ENCODE peak calls at places on chromosomes 7 and 10, in five cellular contexts. N is GM12878, M is SK-N-SH, I is K562, T is HepG2. H is an unnamed sample.

GRCh38 chr10:72802291-72803118 is 91.0 kb upstream of the OIT3 start:
- DNase-seq in N (no peak), M (no peak), I (no peak), T (no peak), H (no peak)

GRCh38 chr7:67019562-67020390 is 23.1 kb downstream of the TYW1 start:
- DNase-seq in N (no peak), M (peak; percentile 36), I (peak; percentile 53), T (no peak), H (no peak)

GRCh38 chr7:118918556-118918955 is 694.1 kb downstream of the ANKRD7 start:
- DNase-seq in N (no peak), M (peak; percentile 1), I (no peak), T (peak; percentile 15), H (no peak)

GRCh38 chr10:75742355-75742754 is 310.9 kb downstream of the LRMDA start:
- DNase-seq in N (no peak), M (no peak), I (no peak), T (no peak), H (no peak)

GRCh38 chr10:3828404-3829192 is 43.6 kb upstream of the KLF6 start:
- DNase-seq in N (no peak), M (no peak), I (peak; percentile 33), T (no peak), H (no peak)

GRCh38 chr10:119677126-119677525 is 25.9 kb downstream of the BAG3 start:
- DNase-seq in N (no peak), M (no peak), I (no peak), T (no peak), H (no peak)

GRCh38 chr10:126166797-126167196 is 221.5 kb downstream of the ADAM12 start:
- DNase-seq in N (no peak), M (no peak), I (no peak), T (no peak), H (no peak)

GRCh38 chr10:126476256-126476655 is 88.0 kb upstream of the ADAM12 start:
- DNase-seq in N (no peak), M (no peak), I (no peak), T (no peak), H (no peak)

GRCh38 chr7:36236073-36236472 is 83.0 kb downstream of the EEPD1 start:
- DNase-seq in N (no peak), M (no peak), I (no peak), T (no peak), H (no peak)

GRCh38 chr10:110700947-110701617 is 56.9 kb downstream of the RBM20 start:
- DNase-seq in N (no peak), M (no peak), I (no peak), T (no peak), H (no peak)

GRCh38 chr10:132403511-132404168 is 6.6 kb downstream of the PWWP2B start:
- DNase-seq in N (no peak), M (no peak), I (no peak), T (no peak), H (no peak)

GRCh38 chr10:94006591-94007550 is 13.1 kb downstream of the PLCE1 start:
- DNase-seq in N (no peak), M (no peak), I (no peak), T (no peak), H (no peak)

GRCh38 chr7:122379491-122379890 is 74.9 kb upstream of the FEZF1 start:
- DNase-seq in N (no peak), M (no peak), I (no peak), T (no peak), H (no peak)
- TF ChIP-seq FOXM1 in N (no peak), M (no peak), I (no peak), T (no peak), H (no peak)

DNA sequence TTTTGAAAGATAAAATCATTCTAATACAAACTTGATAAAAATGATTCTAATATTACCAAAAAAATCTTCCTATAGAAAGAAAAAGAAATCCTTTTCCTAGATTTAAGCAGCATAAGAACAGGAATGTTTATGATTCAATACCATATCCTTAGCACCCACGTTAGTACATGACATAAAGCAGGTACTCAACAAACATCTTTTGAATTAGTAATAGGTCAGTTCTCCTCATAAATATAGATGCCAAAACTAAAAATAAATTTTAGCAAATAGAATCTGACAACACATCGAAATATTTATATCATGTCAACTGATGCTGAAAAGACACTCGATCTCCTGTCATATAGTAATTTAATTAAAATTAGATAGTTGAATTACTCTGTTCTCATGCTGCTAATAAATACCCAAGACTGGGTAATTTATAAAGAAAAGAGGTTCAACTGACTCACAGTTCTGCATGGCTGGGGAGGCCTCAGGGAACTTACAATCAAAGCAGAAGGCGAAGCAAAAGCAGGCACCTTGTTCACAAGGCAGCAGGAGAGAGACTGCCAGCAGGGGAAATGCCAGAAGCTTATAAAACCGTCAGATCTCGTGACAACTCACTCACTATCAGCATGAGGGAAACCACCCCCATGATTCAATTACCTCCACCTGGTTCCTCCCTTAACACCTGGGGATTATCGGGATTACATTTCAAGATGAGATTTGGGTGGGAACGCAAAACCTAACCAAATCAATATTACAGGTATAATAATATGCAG is 191.8 kb downstream of the HTR7 start:
- DNase-seq in N (no peak), M (no peak), I (no peak), T (no peak), H (no peak)
- TF ChIP-seq FOXM1 in N (no peak), M (no peak), I (no peak), T (no peak), H (no peak)

GRCh38 chr10:44974082-44974627 is 4.5 kb downstream of the DEPP1 start:
- DNase-seq in N (no peak), M (no peak), I (no peak), T (no peak), H (no peak)
- TF ChIP-seq FOXM1 in N (no peak), M (no peak), I (no peak), T (no peak), H (no peak)

GRCh38 chr10:112278871-112279270 is 4.3 kb upstream of the TECTB start:
- DNase-seq in N (no peak), M (no peak), I (no peak), T (no peak), H (no peak)
- TF ChIP-seq FOXM1 in N (no peak), M (no peak), I (no peak), T (no peak), H (no peak)

GRCh38 chr7:30974605-30975256 is 11.0 kb downstream of the GHRHR start:
- DNase-seq in N (peak; percentile 60), M (peak; percentile 76), I (peak; percentile 82), T (peak; percentile 60), H (peak; percentile 72)
- TF ChIP-seq FOXM1 in N (no peak), M (no peak), I (no peak), T (no peak), H (no peak)

GRCh38 chr10:46560381-46560780 is 3.9 kb upstream of the GPRIN2 start:
- DNase-seq in N (no peak), M (no peak), I (no peak), T (no peak), H (no peak)
- TF ChIP-seq FOXM1 in N (no peak), M (no peak), I (no peak), T (no peak), H (no peak)

DNA sequence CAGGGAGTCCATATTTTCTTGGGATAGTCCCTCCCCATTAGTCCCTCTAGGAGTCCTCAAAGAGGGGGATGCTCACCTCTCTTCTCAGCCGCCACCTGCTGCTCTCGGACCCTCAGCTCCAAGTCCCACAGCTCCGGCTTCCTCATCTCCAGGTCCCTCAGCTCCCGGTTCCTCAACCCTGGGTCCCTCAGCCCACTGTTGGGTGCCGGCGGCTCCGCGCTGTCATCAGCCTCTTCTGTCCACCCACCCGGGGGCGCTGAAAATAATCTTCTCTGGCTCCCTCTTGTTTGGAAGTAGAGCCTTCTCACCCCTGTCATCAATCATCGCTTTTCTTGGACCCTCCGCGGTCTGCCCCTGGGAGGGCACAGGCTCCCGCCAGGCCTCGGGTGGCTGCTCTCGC is 13.3 kb upstream of the CNNM1 start:
- DNase-seq in N (no peak), M (no peak), I (no peak), T (no peak), H (no peak)
- TF ChIP-seq FOXM1 in N (no peak), M (no peak), I (no peak), T (no peak), H (no peak)

DNA sequence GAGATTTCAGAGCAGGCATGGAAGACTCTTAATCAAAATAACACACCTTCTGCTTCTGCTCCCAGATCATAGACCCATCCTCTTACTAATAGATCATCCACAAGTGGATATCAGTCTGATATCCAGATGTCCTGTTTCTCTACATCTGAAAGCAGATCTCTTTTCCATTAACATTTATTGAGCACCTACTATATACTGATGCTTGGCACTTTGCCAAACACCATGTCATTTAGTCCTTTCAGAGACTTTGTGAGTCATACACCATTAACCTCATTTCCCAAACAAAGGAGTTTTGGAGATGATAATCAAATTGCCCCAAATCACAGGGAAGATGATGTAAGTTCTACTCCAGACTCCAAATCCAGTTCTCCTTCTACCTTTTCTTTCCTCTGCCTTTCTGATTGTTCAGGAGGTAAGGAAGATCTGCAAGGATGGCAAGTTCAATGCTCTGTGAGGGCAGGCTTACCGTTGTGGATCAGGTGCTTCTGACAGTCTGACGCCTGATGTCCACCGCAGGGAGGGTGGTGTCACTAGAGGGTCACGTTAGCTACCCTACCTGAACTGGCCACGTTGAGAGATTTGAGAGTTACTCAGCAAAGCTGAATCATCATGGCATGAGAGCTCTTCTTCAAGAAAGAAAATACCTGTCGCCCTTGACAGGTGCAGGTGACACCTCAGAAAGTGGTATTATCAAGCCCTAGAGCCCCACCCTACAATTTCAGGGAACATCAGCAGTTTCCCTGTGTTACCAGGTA is 269.6 kb upstream of the ZMIZ1 start:
- DNase-seq in N (no peak), M (no peak), I (no peak), T (no peak), H (no peak)
- TF ChIP-seq FOXM1 in N (no peak), M (no peak), I (no peak), T (no peak), H (no peak)

DNA sequence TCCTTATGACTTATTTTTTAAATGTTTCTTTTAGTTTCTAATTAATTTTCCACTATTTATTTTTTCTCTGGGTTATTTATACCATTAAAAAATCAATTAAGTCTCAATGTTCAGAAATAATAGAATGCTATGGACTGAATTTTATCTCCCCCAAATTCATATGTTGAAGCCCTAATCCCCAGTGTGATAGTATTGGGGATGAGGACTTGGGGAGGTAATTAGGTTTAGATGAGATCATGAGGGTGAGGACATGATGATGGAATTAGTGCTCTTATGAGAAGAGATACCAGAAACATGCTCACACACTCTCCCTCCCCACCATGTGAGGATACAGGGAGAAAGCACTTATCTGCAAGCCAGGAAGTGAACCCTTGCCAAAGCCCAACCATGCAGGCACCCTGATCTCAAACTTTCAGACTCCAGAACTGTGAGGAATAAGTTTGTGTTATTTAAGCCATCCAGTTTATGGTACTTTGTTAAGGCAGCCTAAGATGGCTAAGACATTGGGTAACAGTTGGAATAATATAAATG is 202.6 kb downstream of the MDFIC start:
- DNase-seq in N (no peak), M (no peak), I (no peak), T (no peak), H (no peak)
- TF ChIP-seq FOXM1 in N (no peak), M (no peak), I (no peak), T (no peak), H (no peak)